ENCODE peak calls at places on chromosome 17, in six cellular contexts. M is SK-N-SH, J is HL-60, I is HepG2, L is H1, R is GM12878. U is an unnamed sample.

GRCh38 chr17:67289174-67289876 is 44.3 kb upstream of the HELZ start:
- DNase-seq in L (no peak), M (no peak), I (no peak), R (no peak), J (no peak), U (no peak)

GRCh38 chr17:64006361-64007088 is 8.4 kb downstream of the PRR29 start:
- DNase-seq in J (no peak), L (peak), M (peak), I (peak), R (no peak), U (peak)

GRCh38 chr17:45009676-45010467 is 41.6 kb downstream of the DCAKD start:
- DNase-seq in M (no peak), R (no peak), I (no peak), J (no peak), L (no peak), U (peak)

GRCh38 chr17:52298881-52299280 is 140.4 kb upstream of the CA10 start:
- DNase-seq in L (no peak), R (no peak), J (no peak), M (no peak), I (no peak), U (no peak)

GRCh38 chr17:83142619-83143018 is 63.2 kb downstream of the METRNL start:
- DNase-seq in J (no peak), R (no peak), L (no peak), I (no peak), M (peak), U (no peak)

GRCh38 chr17:48513097-48513496 is 17.7 kb downstream of the HOXB1 start:
- DNase-seq in I (no peak), M (no peak), J (no peak), R (no peak), L (no peak), U (peak)

GRCh38 chr17:43309505-43310329 is 75.9 kb upstream of the RNU2-1 start:
- DNase-seq in I (no peak), R (no peak), M (no peak), L (peak), J (peak), U (no peak)

GRCh38 chr17:82614095-82614631 is 34.1 kb downstream of the WDR45B start:
- DNase-seq in R (no peak), M (no peak), J (no peak), L (no peak), I (no peak), U (no peak)

GRCh38 chr17:9258115-9259020 is 237.1 kb downstream of the NTN1 start:
- DNase-seq in J (no peak), L (no peak), M (no peak), R (no peak), I (peak), U (no peak)

GRCh38 chr17:43662432-43663141 is 865 bp upstream of the MEOX1 start:
- DNase-seq in I (no peak), M (no peak), J (no peak), L (no peak), R (peak), U (no peak)

GRCh38 chr17:601462-602303 is 113.0 kb downstream of the VPS53 start:
- DNase-seq in R (no peak), I (no peak), L (no peak), J (peak), M (peak), U (peak)

GRCh38 chr17:64091116-64091515 is 38.8 kb downstream of the ERN1 start:
- DNase-seq in R (peak), M (no peak), I (no peak), L (no peak), J (no peak), U (no peak)

DNA sequence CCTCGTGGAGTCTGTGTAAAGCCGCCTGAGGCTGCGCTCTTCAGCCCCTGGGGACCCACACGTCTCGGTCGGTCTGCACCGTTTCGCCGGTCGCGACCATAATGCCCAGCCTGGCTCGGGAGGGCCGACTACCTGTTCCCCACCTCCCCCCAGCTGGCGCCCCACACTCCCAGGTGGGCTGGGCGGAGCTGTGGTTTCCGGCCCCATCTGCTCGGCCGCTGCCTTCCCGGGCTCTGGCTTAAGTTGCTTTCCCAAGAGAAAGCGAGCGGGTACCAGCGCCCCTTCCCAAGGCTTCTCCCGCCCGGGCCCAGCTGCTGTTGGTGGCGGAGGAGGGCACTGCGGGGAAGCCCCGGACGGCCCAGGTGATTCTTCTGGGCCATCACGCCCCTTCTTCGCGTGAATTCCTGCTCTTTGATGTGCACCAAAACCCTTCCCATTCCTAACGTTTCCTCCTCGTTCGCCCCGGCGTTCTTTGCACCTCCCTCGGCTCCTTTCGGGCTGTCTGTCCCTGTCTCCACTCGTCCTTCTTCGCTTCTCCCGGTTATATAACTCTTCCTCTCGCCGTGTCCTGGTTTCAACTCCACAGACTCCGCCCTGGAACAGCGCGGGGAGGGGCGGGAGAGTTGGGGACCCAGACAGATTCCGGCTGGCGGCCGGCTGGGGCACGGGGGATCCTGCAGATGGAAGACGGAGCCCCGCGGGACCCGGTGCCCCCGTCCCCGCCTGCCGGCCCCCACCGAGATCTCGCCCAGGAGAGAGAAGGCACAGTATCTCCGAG is 2.0 kb downstream of the KDM6B start:
- DNase-seq in I (peak), M (peak), L (peak), R (no peak), J (peak), U (no peak)
- TF ChIP-seq GABPA in I (no peak), M (no peak), L (no peak), R (no peak), J (no peak), U (no peak)

GRCh38 chr17:80101160-80101945 is at the start of gene GAA:
- DNase-seq in L (peak), M (peak), J (peak), R (peak), I (peak), U (peak)
- TF ChIP-seq GABPA in L (no peak), M (no peak), J (no peak), R (no peak), I (no peak), U (no peak)

GRCh38 chr17:21511368-21512195 is 135.4 kb downstream of the KCNJ12 start:
- DNase-seq in R (no peak), M (peak), L (peak), J (peak), I (peak), U (peak)

GRCh38 chr17:21502301-21502700 is 126.1 kb downstream of the KCNJ12 start:
- DNase-seq in I (no peak), R (no peak), J (no peak), M (no peak), L (no peak), U (no peak)

GRCh38 chr17:21510686-21511367 is 134.7 kb downstream of the KCNJ12 start:
- DNase-seq in J (no peak), M (no peak), R (no peak), I (no peak), L (no peak), U (no peak)

GRCh38 chr17:21505819-21506815 is 130.0 kb downstream of the KCNJ12 start:
- DNase-seq in J (no peak), L (no peak), I (no peak), M (no peak), R (no peak), U (no peak)
- TF ChIP-seq GABPA in J (no peak), L (no peak), I (no peak), M (no peak), R (no peak), U (no peak)

GRCh38 chr17:74785096-74785980 is 9.2 kb upstream of the NAT9 start:
- DNase-seq in M (no peak), L (no peak), I (no peak), J (no peak), R (no peak), U (no peak)
- TF ChIP-seq GABPA in M (no peak), L (no peak), I (no peak), J (no peak), R (no peak), U (no peak)

GRCh38 chr17:77049440-77049839 is 91.3 kb upstream of the SEC14L1 start:
- DNase-seq in L (no peak), I (no peak), J (no peak), R (no peak), M (no peak), U (no peak)

GRCh38 chr17:77058016-77058415 is 82.8 kb upstream of the SEC14L1 start:
- DNase-seq in J (no peak), M (no peak), I (peak), R (no peak), L (no peak), U (no peak)

GRCh38 chr17:77055453-77055852 is 85.3 kb upstream of the SEC14L1 start:
- DNase-seq in M (no peak), L (no peak), R (no peak), I (no peak), J (no peak), U (no peak)

GRCh38 chr17:77054926-77055325 is 85.8 kb upstream of the SEC14L1 start:
- DNase-seq in R (no peak), L (no peak), M (peak), J (no peak), I (no peak), U (no peak)
- TF ChIP-seq GABPA in R (no peak), L (no peak), M (no peak), J (no peak), I (no peak), U (no peak)

GRCh38 chr17:19409509-19409908 is 1.5 kb upstream of the RNF112 start:
- DNase-seq in R (no peak), I (no peak), M (no peak), L (no peak), J (no peak), U (no peak)

GRCh38 chr17:19410101-19410500 is 931 bp upstream of the RNF112 start:
- DNase-seq in R (no peak), L (no peak), I (no peak), J (no peak), M (no peak), U (no peak)

GRCh38 chr17:19411641-19412040 is 609 bp downstream of the RNF112 start:
- DNase-seq in R (no peak), J (no peak), L (no peak), I (no peak), M (peak), U (no peak)

GRCh38 chr17:19412510-19412909 is 1.5 kb downstream of the RNF112 start:
- DNase-seq in J (no peak), R (no peak), I (no peak), L (no peak), M (no peak), U (no peak)

DNA sequence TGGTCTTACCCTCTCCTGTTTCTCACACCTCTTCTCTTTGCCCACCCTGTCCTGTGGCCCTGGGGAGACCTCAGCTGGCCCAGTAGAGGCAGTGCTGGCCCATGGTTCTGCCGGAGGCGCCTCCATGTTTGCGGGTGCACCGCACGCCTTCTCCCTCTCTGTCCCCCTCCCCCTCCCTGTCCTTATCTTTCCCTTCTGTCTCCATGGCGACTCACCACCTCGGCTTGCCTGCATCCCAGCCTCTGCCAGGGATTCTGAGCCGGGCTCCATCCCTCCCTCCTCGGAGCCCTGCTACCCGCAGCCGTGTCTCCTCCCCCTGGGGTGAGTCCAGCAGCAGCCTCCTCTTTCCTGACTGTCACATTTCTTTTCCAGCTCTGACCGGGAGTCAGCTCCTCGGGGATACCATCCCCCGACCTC is at the start of gene RNF112:
- DNase-seq in L (no peak), R (no peak), M (peak), J (no peak), I (no peak), U (peak)
- TF ChIP-seq GABPA in L (no peak), R (no peak), M (no peak), J (no peak), I (no peak), U (no peak)

DNA sequence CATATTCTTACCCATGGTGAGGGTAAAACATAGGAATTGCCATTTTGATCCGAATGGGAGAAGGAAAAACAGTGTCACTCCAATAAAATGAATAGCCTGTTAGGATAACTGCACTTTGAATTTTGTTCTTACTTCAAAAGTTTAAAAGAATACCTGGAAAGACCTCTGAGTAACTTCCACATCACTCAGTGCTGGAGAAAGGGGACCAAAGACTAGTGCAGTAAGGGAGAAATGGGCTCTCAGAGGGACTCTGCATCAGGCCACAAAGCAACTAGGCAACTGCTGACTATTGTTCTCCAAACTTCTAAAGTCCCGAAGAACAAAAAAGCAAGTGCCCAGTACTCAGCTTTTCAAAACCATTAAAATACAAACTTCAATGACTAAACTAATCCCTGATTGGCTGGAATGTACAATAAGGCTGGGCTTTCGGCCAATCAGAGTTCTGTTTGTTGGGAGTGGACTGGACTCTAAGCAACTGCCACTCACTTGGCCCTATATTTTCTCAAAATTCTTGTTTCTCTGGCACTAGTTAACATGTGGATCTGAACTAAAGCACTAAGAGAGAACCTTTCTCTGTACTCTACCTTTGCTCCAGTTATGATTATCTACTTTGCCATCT is 6.2 kb downstream of the DNAJC7 start:
- DNase-seq in I (peak), L (no peak), R (no peak), M (peak), J (no peak), U (peak)
- TF ChIP-seq GABPA in I (no peak), L (no peak), R (no peak), M (no peak), J (no peak), U (no peak)

DNA sequence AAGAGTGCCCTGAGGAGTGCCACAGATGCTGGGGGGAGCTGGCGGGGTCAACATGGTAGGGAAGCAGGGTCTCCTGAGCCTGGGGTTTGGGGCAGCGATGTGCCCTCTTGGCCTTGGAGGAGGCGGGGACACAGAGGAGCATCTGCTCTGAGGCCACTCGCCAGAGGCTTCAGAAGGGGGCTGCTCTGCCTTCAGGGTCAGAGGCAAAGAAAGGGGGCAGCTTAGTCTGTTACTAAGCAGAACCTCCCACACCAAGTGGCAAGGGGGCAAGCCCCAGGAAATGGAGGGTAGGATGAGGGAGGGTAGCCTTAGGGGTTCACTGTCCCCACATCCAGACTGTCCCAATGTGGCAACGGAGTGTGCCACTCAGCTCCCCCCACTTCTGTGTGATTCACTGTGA is 18.3 kb downstream of the CCDC182 start:
- DNase-seq in J (no peak), I (no peak), R (no peak), M (no peak), L (no peak), U (no peak)
- TF ChIP-seq GABPA in J (no peak), I (no peak), R (no peak), M (no peak), L (no peak), U (no peak)

GRCh38 chr17:28404007-28404406 is 2.0 kb downstream of the SLC46A1 start:
- DNase-seq in L (no peak), M (no peak), I (no peak), J (no peak), R (no peak), U (no peak)

GRCh38 chr17:28406478-28406824 is 439 bp upstream of the SLC46A1 start:
- DNase-seq in M (peak), L (no peak), I (no peak), J (no peak), R (no peak), U (peak)

GRCh38 chr17:28404461-28404811 is 1.6 kb downstream of the SLC46A1 start:
- DNase-seq in R (no peak), I (no peak), M (no peak), J (no peak), L (no peak), U (no peak)

GRCh38 chr17:28405632-28406477 is at the start of gene SLC46A1:
- DNase-seq in I (peak), L (peak), J (no peak), R (no peak), M (peak), U (peak)

GRCh38 chr17:28404812-28405570 is 1.0 kb downstream of the SLC46A1 start:
- DNase-seq in I (peak), M (peak), R (no peak), J (no peak), L (peak), U (no peak)
- TF ChIP-seq GABPA in I (no peak), M (no peak), R (no peak), J (no peak), L (peak), U (no peak)